ENCODE peak calls at places on chromosome 14, in seven cellular contexts. E is coronary artery; A is HFF-Myc; O is CD4-positive, alpha-beta T cell; F is Peyer's patch; C is cardiac fibroblast; U is IMR-90. Q is an unnamed sample.

GRCh38 chr14:77641534-77642341 is 25.3 kb upstream of the SPTLC2 start:
- DNase-seq in A (no peak), U (peak), C (peak), O (peak), F (peak), E (peak), Q (peak)

GRCh38 chr14:38553586-38553985 is 297.7 kb upstream of the CLEC14A start:
- DNase-seq in A (peak), U (peak), E (no peak), C (peak), O (no peak), F (no peak), Q (no peak)

GRCh38 chr14:97624985-97625384 is 827.8 kb downstream of the VRK1 start:
- DNase-seq in U (no peak), F (no peak), A (no peak), E (no peak), C (no peak), O (no peak), Q (no peak)

GRCh38 chr14:86543531-86543930 is 1013.6 kb downstream of the FLRT2 start:
- DNase-seq in A (no peak), U (no peak), O (no peak), E (no peak), C (no peak), F (no peak), Q (no peak)

GRCh38 chr14:21320913-21321312 is 41.0 kb downstream of the RPGRIP1 start:
- DNase-seq in A (no peak), F (no peak), O (no peak), U (no peak), C (no peak), E (no peak), Q (no peak)

GRCh38 chr14:100436745-100437406 is 113.7 kb downstream of the SLC25A47 start:
- DNase-seq in C (no peak), A (no peak), O (no peak), F (no peak), E (no peak), U (no peak), Q (no peak)

GRCh38 chr14:63267171-63267570 is 51.6 kb downstream of the GPHB5 start:
- DNase-seq in C (no peak), O (no peak), U (peak), F (no peak), E (no peak), A (no peak), Q (no peak)

GRCh38 chr14:74491952-74492351 is 1.2 kb downstream of the NPC2 start:
- DNase-seq in O (no peak), F (no peak), C (peak), A (no peak), U (peak), E (no peak), Q (no peak)

GRCh38 chr14:77111021-77111420 is 13.0 kb downstream of the CIPC start:
- DNase-seq in E (no peak), A (no peak), C (peak), O (no peak), F (no peak), U (no peak), Q (peak)

GRCh38 chr14:104116544-104117340 is 21.6 kb upstream of the KIF26A start:
- DNase-seq in O (peak), C (no peak), U (no peak), E (no peak), A (no peak), F (peak), Q (peak)

GRCh38 chr14:91173221-91173670 is 59.4 kb downstream of the DGLUCY start:
- DNase-seq in F (peak), A (peak), U (peak), C (peak), O (peak), E (peak), Q (peak)

GRCh38 chr14:60161176-60162107 is 3.8 kb downstream of the DHRS7 start:
- DNase-seq in E (no peak), A (no peak), F (no peak), C (peak), U (peak), O (no peak), Q (no peak)

GRCh38 chr14:92792885-92793284 is 1.2 kb upstream of the GOLGA5 start:
- DNase-seq in U (no peak), A (no peak), E (no peak), O (no peak), F (no peak), C (peak), Q (no peak)

GRCh38 chr14:91415794-91416743 is 1.6 kb downstream of the CCDC88C start:
- DNase-seq in O (peak), F (peak), E (no peak), U (no peak), C (no peak), A (no peak), Q (no peak)

GRCh38 chr14:100844846-100845245 is 18.9 kb downstream of the MEG3 start:
- DNase-seq in U (no peak), E (no peak), A (no peak), F (no peak), O (no peak), C (no peak), Q (no peak)

GRCh38 chr14:71753976-71754375 is 178.3 kb upstream of the RGS6 start:
- DNase-seq in A (no peak), U (no peak), C (no peak), O (no peak), F (no peak), E (no peak), Q (no peak)

GRCh38 chr14:105388110-105388951 is 10.0 kb upstream of the TEX22 start:
- DNase-seq in A (no peak), C (no peak), O (no peak), E (no peak), U (no peak), F (no peak), Q (no peak)

GRCh38 chr14:98437113-98437512 is 834.9 kb downstream of the BCL11B start:
- DNase-seq in O (no peak), E (no peak), U (no peak), F (no peak), A (no peak), C (no peak), Q (no peak)

GRCh38 chr14:105486974-105487448 is 325 bp downstream of the CRIP1 start:
- DNase-seq in E (peak), O (peak), U (no peak), F (peak), A (no peak), C (no peak), Q (no peak)

GRCh38 chr14:68552597-68552996 is 240.3 kb downstream of the ZFP36L1 start:
- DNase-seq in C (peak), U (peak), A (no peak), E (no peak), F (peak), O (no peak), Q (no peak)

GRCh38 chr14:58844544-58844943 is 206.8 kb downstream of the DACT1 start:
- DNase-seq in O (no peak), C (no peak), E (no peak), U (no peak), F (no peak), A (no peak), Q (no peak)

GRCh38 chr14:80538633-80539375 is 327.5 kb upstream of the DIO2 start:
- DNase-seq in O (no peak), A (no peak), U (no peak), E (no peak), C (no peak), F (no peak), Q (no peak)

GRCh38 chr14:25516838-25517237 is 466.9 kb upstream of the STXBP6 start:
- DNase-seq in F (no peak), A (no peak), U (no peak), E (no peak), O (no peak), C (no peak), Q (no peak)

GRCh38 chr14:104803916-104804371 is 3.0 kb downstream of the ZBTB42 start:
- DNase-seq in E (no peak), O (no peak), F (no peak), C (no peak), U (peak), A (no peak), Q (no peak)

GRCh38 chr14:56661478-56661877 is 81.9 kb downstream of the TMEM260 start:
- DNase-seq in U (no peak), A (no peak), F (no peak), C (no peak), O (no peak), E (no peak), Q (no peak)

GRCh38 chr14:45891417-45892080 is 638.5 kb upstream of the MIS18BP1 start:
- DNase-seq in E (no peak), U (no peak), A (no peak), C (no peak), O (no peak), F (peak), Q (no peak)

DNA sequence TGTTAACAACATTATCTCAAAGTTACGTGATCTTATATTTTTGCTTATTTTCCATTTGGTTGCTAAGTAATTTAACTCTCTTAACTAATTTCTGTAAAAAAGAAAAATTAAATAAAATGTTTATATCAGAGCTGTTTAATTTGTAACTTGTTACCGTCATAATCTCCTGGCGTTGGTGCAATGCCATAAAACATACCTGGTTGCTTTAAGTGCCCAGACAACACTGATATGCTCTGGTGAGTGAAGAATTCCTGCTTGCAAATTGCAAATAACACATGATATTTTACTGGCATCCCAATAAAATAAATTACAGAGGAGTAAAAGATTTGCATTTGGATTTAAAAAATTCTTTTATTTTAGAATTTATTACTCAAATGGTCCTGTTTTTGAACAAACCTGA is 640.1 kb upstream of the MIS18BP1 start:
- DNase-seq in F (no peak), E (no peak), O (no peak), C (no peak), A (no peak), U (no peak), Q (no peak)
- TF ChIP-seq CTCF in F (no peak), E (no peak), O (no peak), C (no peak), A (no peak), U (no peak), Q (no peak)

GRCh38 chr14:102690509-102691286 is 86.6 kb upstream of the TRAF3 start:
- DNase-seq in U (no peak), E (no peak), F (no peak), A (no peak), C (no peak), O (no peak), Q (no peak)

GRCh38 chr14:102684276-102684663 is 91.8 kb downstream of the RCOR1 start:
- DNase-seq in C (no peak), O (no peak), A (no peak), U (no peak), F (no peak), E (no peak), Q (no peak)

GRCh38 chr14:102691763-102692162 is 85.5 kb upstream of the TRAF3 start:
- DNase-seq in C (no peak), A (no peak), O (no peak), U (no peak), F (no peak), E (no peak), Q (no peak)

GRCh38 chr14:102686176-102686801 is 91.0 kb upstream of the TRAF3 start:
- DNase-seq in F (no peak), U (no peak), A (no peak), C (no peak), O (no peak), E (no peak), Q (no peak)

DNA sequence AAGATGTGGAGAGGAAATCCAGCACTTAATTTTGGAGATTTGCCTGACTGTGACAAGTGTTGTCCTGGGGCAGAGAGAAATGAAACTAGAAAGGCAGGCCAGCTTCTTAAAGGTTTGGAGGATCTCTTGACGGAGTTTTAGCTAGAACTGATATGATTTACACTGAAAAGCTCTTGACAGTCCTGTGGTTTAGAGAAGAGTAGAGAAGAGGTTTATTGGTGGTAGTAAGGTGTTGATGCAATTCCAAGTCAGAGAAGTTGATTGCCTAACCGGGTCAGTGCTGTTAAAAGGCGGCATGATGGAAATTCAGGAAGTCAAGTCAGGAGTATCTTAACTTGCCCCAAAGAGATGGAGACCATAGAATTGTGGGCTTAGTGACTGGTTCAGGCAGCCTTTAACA is 89.0 kb upstream of the TRAF3 start:
- DNase-seq in E (no peak), C (no peak), U (no peak), F (no peak), A (no peak), O (no peak), Q (no peak)
- TF ChIP-seq CTCF in E (no peak), C (no peak), U (no peak), F (no peak), A (no peak), O (no peak), Q (no peak)

DNA sequence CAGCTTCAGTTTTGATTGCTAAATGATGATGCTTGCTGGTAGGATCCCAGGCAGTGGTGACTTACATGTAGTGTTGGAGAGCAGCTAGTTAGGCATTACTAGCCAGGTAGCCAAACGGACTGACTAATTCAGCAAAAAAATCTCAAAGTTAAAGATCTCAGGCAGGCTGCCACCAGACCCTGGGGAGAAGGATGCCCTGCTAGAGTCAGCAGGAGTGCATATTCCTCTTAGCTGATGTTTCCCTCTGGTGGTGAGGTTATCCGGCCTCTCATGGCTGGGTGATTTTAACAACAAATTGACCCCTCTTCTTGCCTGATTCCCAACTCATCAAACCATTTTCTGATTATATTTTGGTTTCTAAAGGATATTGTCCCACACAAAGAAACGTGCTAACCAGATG is 2.8 kb downstream of the EFS start:
- DNase-seq in U (peak), C (no peak), O (no peak), A (no peak), E (peak), F (no peak), Q (no peak)
- TF ChIP-seq CTCF in U (peak), C (no peak), O (no peak), A (no peak), E (no peak), F (no peak), Q (no peak)

DNA sequence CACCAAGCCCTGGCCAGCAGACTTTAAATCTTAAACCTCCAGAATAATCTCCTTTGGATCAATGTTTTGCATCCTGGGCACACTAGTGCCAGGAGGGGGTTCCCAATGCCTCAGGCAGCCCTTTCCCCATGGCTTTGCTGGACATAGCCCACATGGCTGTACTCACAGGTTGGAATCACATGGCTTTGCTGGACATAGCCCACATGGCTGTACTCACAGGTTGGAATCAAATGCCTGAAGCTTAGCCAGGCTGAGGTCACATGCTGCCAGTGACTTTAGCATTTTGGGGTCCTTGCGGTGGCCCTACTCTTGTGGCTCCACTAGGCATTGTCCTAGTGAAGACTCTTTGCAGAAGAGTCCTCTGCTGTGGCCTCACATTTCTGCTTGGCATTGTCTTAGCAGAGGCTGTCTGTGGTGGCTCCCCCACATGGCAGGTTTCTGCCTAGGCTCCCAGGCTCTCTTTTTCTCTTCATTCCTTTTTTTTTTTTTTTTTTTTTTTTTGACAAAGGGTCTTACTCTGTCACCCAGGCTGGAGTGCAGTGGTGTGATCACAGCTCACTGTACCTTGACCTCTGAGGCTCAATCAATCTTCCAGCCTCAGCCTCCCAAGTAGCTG is 13.0 kb downstream of the FLVCR2 start:
- DNase-seq in A (no peak), O (no peak), F (no peak), U (no peak), E (no peak), C (no peak), Q (no peak)
- TF ChIP-seq CTCF in A (no peak), O (no peak), F (no peak), U (no peak), E (no peak), C (no peak), Q (no peak)

GRCh38 chr14:78758333-78758732 is 588.2 kb downstream of the NRXN3 start:
- DNase-seq in F (no peak), O (no peak), A (no peak), C (peak), U (peak), E (no peak), Q (no peak)
- TF ChIP-seq CTCF in F (peak), O (no peak), A (no peak), C (peak), U (peak), E (no peak), Q (peak)

GRCh38 chr14:23483216-23483854 is 13.8 kb downstream of the NGDN start:
- DNase-seq in U (peak), A (no peak), F (no peak), E (no peak), O (no peak), C (peak), Q (no peak)
- TF ChIP-seq CTCF in U (peak), A (peak), F (no peak), E (no peak), O (no peak), C (peak), Q (no peak)

GRCh38 chr14:39626589-39627576 is 194.7 kb upstream of the FBXO33 start:
- DNase-seq in F (no peak), A (no peak), E (no peak), U (no peak), O (no peak), C (no peak), Q (no peak)

GRCh38 chr14:39628087-39628486 is 195.9 kb upstream of the FBXO33 start:
- DNase-seq in O (no peak), U (no peak), C (no peak), E (no peak), F (no peak), A (no peak), Q (no peak)
- TF ChIP-seq CTCF in O (no peak), U (no peak), C (no peak), E (no peak), F (no peak), A (no peak), Q (no peak)

GRCh38 chr14:94372021-94372605 is 16.3 kb downstream of the SERPINA1 start:
- DNase-seq in E (peak), A (no peak), F (peak), U (no peak), C (no peak), O (no peak), Q (no peak)
- TF ChIP-seq CTCF in E (no peak), A (no peak), F (no peak), U (no peak), C (no peak), O (no peak), Q (no peak)

Q was measured in upper lobe of right lung.